ENCODE peak calls at places on chromosomes 5 and 9, in four cellular contexts. Y is PC-9, E is tibial artery, K is cardiac muscle cell. L is an unnamed sample. For H3K36me3, the result is how much of the 10 kb centered on the place peaks cover.

GRCh38 chr5:115209279-115209678 is 39.6 kb upstream of the TRIM36 start:
- DNase-seq in K (no peak), E (no peak), Y (no peak), L (no peak)

GRCh38 chr9:90033030-90033650 is 428.3 kb downstream of the GADD45G start:
- DNase-seq in Y (no peak), E (no peak), K (no peak), L (no peak)

GRCh38 chr5:140481758-140482157 is 65.7 kb upstream of the EIF4EBP3 start:
- DNase-seq in Y (no peak), K (no peak), E (no peak), L (no peak)

GRCh38 chr9:136085815-136086212 is 9.3 kb downstream of the NACC2 start:
- DNase-seq in Y (no peak), E (peak), K (no peak), L (no peak)

GRCh38 chr5:27403248-27403882 is 365.0 kb upstream of the CDH9 start:
- DNase-seq in Y (no peak), E (no peak), K (no peak), L (no peak)

GRCh38 chr9:8924529-8924928 is 1125.0 kb upstream of the DMAC1 start:
- DNase-seq in K (no peak), Y (no peak), E (no peak), L (no peak)

GRCh38 chr5:158382473-158382872 is 523.5 kb upstream of the CLINT1 start:
- DNase-seq in Y (peak), E (peak), K (no peak), L (peak)

GRCh38 chr5:39164529-39165402 is 54.6 kb downstream of the FYB1 start:
- DNase-seq in K (no peak), E (no peak), Y (no peak), L (no peak)

GRCh38 chr5:93313672-93314071 is 267.3 kb downstream of the NR2F1-AS1 start:
- DNase-seq in E (no peak), K (no peak), Y (no peak), L (no peak)

GRCh38 chr9:73643379-73644013 is 491.8 kb downstream of the ANXA1 start:
- DNase-seq in E (no peak), K (no peak), Y (no peak), L (no peak)

GRCh38 chr9:73146113-73146815 is 5.4 kb upstream of the ANXA1 start:
- DNase-seq in K (no peak), E (no peak), Y (no peak), L (no peak)

GRCh38 chr5:151288180-151288579 is 15.4 kb downstream of the SLC36A3 start:
- DNase-seq in E (no peak), Y (peak), K (no peak), L (no peak)

GRCh38 chr5:86152988-86153560 is 464.7 kb upstream of the COX7C start:
- DNase-seq in E (no peak), Y (no peak), K (no peak), L (no peak)

GRCh38 chr5:179679014-179679674 is 1.7 kb downstream of the CBY3 start:
- DNase-seq in E (peak), Y (no peak), K (no peak), L (peak)

GRCh38 chr9:26462751-26463150 is 429.9 kb downstream of the CAAP1 start:
- DNase-seq in K (no peak), E (no peak), Y (no peak), L (no peak)

GRCh38 chr5:69042915-69043795 is 50.7 kb upstream of the SLC30A5 start:
- DNase-seq in K (peak), Y (peak), E (peak), L (peak)

GRCh38 chr5:101535626-101536025 is 632.5 kb upstream of the ST8SIA4 start:
- DNase-seq in K (no peak), Y (no peak), E (no peak), L (no peak)

GRCh38 chr9:7186175-7186574 is 428.4 kb downstream of the KDM4C start:
- DNase-seq in K (no peak), Y (no peak), E (no peak), L (no peak)

GRCh38 chr9:86721843-86722705 is 225.2 kb downstream of the GAS1 start:
- DNase-seq in E (peak), Y (peak), K (no peak), L (no peak)

GRCh38 chr5:109141499-109142200 is 268.1 kb downstream of the PJA2 start:
- DNase-seq in Y (no peak), K (no peak), E (no peak), L (peak)

GRCh38 chr5:154999865-155000264 is 13.7 kb upstream of the KIF4B start:
- DNase-seq in Y (no peak), K (no peak), E (no peak), L (no peak)

GRCh38 chr5:52948418-52949076 is 40.6 kb upstream of the ITGA2 start:
- DNase-seq in Y (peak), E (peak), K (peak), L (peak)

GRCh38 chr5:2206244-2207108 is 323.8 kb upstream of the IRX4 start:
- DNase-seq in E (no peak), Y (no peak), K (peak), L (no peak)

GRCh38 chr5:18975624-18976023 is 1012.4 kb downstream of the CDH18 start:
- DNase-seq in E (no peak), Y (no peak), K (no peak), L (no peak)

GRCh38 chr9:94685359-94685758 is 41.1 kb upstream of the AOPEP start:
- DNase-seq in Y (no peak), K (no peak), E (no peak), L (no peak)

GRCh38 chr5:132471006-132471907 is 19.3 kb downstream of the IRF1 start:
- DNase-seq in E (no peak), K (no peak), Y (no peak), L (no peak)

GRCh38 chr5:141507387-141508091 is 18.7 kb downstream of the PCDHGC5 start:
- DNase-seq in K (peak), E (no peak), Y (no peak), L (no peak)

GRCh38 chr5:124162782-124163532 is 583.5 kb downstream of the ZNF608 start:
- DNase-seq in K (peak), Y (no peak), E (no peak), L (peak)

GRCh38 chr9:93656426-93657222 is 80.2 kb downstream of the PHF2 start:
- DNase-seq in Y (no peak), E (peak), K (no peak), L (peak)

GRCh38 chr9:18906656-18907395 is 126.2 kb downstream of the SAXO1 start:
- DNase-seq in K (no peak), Y (no peak), E (no peak), L (no peak)

GRCh38 chr5:124512236-124512635 is 234.2 kb downstream of the ZNF608 start:
- DNase-seq in E (no peak), Y (no peak), K (no peak), L (no peak)

GRCh38 chr9:21589344-21590056 is 107.4 kb upstream of the IFNE start:
- DNase-seq in E (no peak), Y (peak), K (no peak), L (no peak)

GRCh38 chr9:21590058-21590996 is 108.2 kb upstream of the IFNE start:
- DNase-seq in E (no peak), Y (no peak), K (no peak), L (no peak)

GRCh38 chr9:21583628-21584027 is 101.5 kb upstream of the IFNE start:
- DNase-seq in K (no peak), E (no peak), Y (no peak), L (no peak)

GRCh38 chr9:21584890-21585289 is 102.8 kb upstream of the IFNE start:
- DNase-seq in Y (no peak), K (no peak), E (no peak), L (no peak)

DNA sequence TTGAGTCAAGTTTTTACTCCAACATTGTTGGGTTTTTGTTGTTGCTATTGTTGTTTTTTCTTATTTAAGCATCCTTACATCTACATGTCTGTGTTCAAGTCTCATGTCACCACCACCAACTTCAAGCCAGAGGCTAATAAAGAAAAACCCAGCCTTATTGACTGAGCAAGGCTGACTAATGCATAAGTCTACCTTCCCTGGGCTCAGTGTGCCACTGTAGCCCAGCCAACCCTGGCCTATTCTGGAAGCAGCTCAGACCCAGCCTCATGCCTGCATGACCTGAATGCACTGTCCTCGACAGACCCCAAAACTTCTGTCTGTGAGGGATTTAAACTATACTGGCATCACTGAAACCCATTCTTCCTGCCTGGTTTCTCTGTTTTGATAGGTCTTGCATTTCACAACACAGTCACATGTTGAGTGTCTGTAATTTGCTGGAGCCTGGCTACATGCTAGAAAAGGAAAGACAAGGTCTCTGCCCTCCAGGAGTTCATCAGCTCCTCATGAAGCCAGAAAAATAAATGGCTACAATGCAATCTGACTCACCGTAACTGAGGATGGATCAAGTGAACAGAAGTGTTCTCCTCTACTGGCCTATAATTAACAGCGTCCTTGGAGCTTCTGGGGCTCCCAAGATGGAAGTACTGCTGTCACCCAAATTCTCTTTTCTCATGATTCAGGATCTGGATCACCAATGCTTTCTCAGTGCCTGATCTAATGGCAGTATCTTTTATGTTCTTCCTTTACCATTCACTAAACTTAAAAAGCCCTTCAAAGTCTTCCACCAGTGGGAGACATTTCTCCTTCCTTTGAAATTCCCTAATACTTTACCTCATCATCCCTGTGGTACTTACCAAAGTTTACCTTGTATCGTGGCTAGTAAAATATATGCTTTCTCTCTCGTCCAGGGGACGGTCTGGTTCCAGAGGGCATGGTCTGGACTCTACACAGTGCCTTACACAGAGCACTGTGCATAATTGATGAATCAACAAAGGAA is 103.9 kb upstream of the IFNE start:
- DNase-seq in E (no peak), Y (no peak), K (no peak), L (no peak)
- TF ChIP-seq CTCF in E (no peak), Y (no peak), K (peak), L (no peak)

GRCh38 chr5:175526691-175527090 is 48.3 kb downstream of the SFXN1 start:
- DNase-seq in E (no peak), K (no peak), Y (no peak), L (no peak)
- H3K4me3 ChIP-seq in E (no peak), K (no peak), Y (no peak), L (no peak)

DNA sequence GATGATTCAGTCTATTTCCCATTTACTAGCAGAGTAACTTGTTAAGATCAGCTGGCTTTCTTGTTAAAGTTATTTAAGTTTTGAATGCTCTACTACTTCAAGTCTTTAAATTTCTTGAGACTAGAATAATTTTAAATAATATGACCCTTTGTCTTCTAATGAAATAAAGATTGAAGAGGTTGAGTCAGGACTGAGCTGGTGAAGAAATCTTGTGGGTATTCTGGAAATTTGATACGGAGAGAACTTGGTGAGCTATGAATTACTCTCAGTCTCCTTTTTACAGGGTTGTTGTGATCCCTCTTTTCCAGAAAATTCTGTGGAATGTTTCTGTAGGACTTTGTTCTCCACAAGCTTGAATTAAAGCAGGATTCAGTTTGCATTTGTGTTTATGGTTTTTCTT is 29.3 kb downstream of the RNF20 start:
- DNase-seq in E (no peak), Y (no peak), K (no peak), L (no peak)
- H3K36me3 ChIP-seq in E (half or more), Y (under half), K (under half), L (half or more)

GRCh38 chr5:60010328-60010727 is 116.8 kb upstream of the PDE4D start:
- DNase-seq in Y (no peak), K (no peak), E (no peak), L (no peak)
- TF ChIP-seq CTCF in Y (no peak), K (no peak), E (no peak), L (peak)

DNA sequence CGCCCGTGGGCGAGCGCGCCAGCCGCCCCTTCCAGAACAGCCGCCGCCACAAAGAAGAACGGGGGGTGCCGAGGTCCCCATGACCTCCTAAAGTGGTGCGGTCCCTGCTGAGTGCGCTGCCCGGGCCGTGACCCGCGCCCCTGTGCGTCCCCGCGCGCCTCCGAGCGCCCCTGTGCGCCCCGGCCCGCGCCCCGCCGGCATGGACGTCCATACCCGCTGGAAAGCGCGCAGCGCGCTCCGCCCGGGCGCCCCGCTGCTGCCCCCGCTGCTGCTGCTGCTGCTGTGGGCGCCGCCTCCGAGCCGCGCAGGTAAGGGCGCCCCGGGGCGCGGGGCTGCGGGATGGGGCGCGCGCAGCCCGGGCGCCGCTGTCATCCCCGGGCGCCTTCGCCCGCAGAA is 384 bp downstream of the COL5A1 start:
- DNase-seq in Y (no peak), K (peak), E (no peak), L (no peak)
- H3K4me3 ChIP-seq in Y (peak), K (peak), E (peak), L (peak)